ENCODE peak calls at places on chromosomes 16 and 17, in six cellular contexts. N is A549, X is psoas muscle, Q is esophagus squamous epithelium, H is AG04450, K is thoracic aorta. G is an unnamed sample.

GRCh38 chr17:75750661-75751423 is 14.2 kb downstream of the GALK1 start:
- DNase-seq in N (no peak), X (no peak), Q (no peak), H (no peak), K (no peak), G (no peak)

GRCh38 chr16:58636474-58636873 is 6.8 kb upstream of the CNOT1 start:
- DNase-seq in N (no peak), X (no peak), Q (no peak), H (no peak), K (no peak), G (no peak)

GRCh38 chr17:27497696-27498095 is 41.4 kb downstream of the KSR1 start:
- DNase-seq in N (no peak), X (no peak), Q (no peak), H (no peak), K (no peak), G (peak)

GRCh38 chr17:39150795-39151679 is at the start of gene PLXDC1:
- DNase-seq in N (no peak), X (no peak), Q (no peak), H (no peak), K (no peak), G (no peak)

GRCh38 chr17:64185101-64185500 is 55.2 kb upstream of the ERN1 start:
- DNase-seq in N (no peak), X (no peak), Q (no peak), H (no peak), K (no peak), G (no peak)

GRCh38 chr16:1333149-1333812 is at the start of gene BAIAP3:
- DNase-seq in N (peak), X (peak), Q (no peak), H (no peak), K (no peak), G (no peak)

GRCh38 chr16:49486350-49486749 is 112.7 kb downstream of the C16orf78 start:
- DNase-seq in N (no peak), X (no peak), Q (no peak), H (no peak), K (no peak), G (no peak)

GRCh38 chr16:63714876-63715275 is 1407.0 kb downstream of the CDH11 start:
- DNase-seq in N (no peak), X (no peak), Q (no peak), H (no peak), K (no peak), G (peak)

GRCh38 chr16:74650966-74651567 is 15.6 kb downstream of the RFWD3 start:
- DNase-seq in N (peak), X (no peak), Q (no peak), H (no peak), K (no peak), G (no peak)

GRCh38 chr17:78196712-78197111 is 9.6 kb downstream of the AFMID start:
- DNase-seq in N (no peak), X (no peak), Q (no peak), H (no peak), K (no peak), G (no peak)

GRCh38 chr17:58092101-58092796 is 9.0 kb downstream of the DYNLL2 start:
- DNase-seq in N (no peak), X (no peak), Q (no peak), H (no peak), K (no peak), G (no peak)

GRCh38 chr17:73343168-73343634 is 31.4 kb upstream of the CDC42EP4 start:
- DNase-seq in N (no peak), X (peak), Q (no peak), H (peak), K (no peak), G (no peak)

GRCh38 chr17:19417611-19418010 is 6.6 kb downstream of the RNF112 start:
- DNase-seq in N (no peak), X (no peak), Q (no peak), H (no peak), K (no peak), G (no peak)

GRCh38 chr17:37147301-37147812 is 198.6 kb downstream of the AATF start:
- DNase-seq in N (peak), X (no peak), Q (no peak), H (no peak), K (no peak), G (peak)

GRCh38 chr17:39711851-39712250 is 12.0 kb downstream of the ERBB2 start:
- DNase-seq in N (no peak), X (no peak), Q (no peak), H (no peak), K (no peak), G (no peak)

GRCh38 chr17:67993998-67994361 is 2.3 kb downstream of the C17orf58 start:
- DNase-seq in N (peak), X (no peak), Q (no peak), H (no peak), K (no peak), G (no peak)

GRCh38 chr17:40095944-40096791 is 4.2 kb downstream of the NR1D1 start:
- DNase-seq in N (no peak), X (peak), Q (peak), H (no peak), K (no peak), G (no peak)

GRCh38 chr17:38511126-38512108 is 83.2 kb downstream of the ARHGAP23 start:
- DNase-seq in N (no peak), X (no peak), Q (no peak), H (no peak), K (no peak), G (no peak)

GRCh38 chr16:56137269-56137668 is 54.0 kb upstream of the GNAO1 start:
- DNase-seq in N (no peak), X (no peak), Q (no peak), H (no peak), K (no peak), G (no peak)

GRCh38 chr16:56140645-56141044 is 50.6 kb upstream of the GNAO1 start:
- DNase-seq in N (no peak), X (no peak), Q (no peak), H (no peak), K (no peak), G (no peak)

DNA sequence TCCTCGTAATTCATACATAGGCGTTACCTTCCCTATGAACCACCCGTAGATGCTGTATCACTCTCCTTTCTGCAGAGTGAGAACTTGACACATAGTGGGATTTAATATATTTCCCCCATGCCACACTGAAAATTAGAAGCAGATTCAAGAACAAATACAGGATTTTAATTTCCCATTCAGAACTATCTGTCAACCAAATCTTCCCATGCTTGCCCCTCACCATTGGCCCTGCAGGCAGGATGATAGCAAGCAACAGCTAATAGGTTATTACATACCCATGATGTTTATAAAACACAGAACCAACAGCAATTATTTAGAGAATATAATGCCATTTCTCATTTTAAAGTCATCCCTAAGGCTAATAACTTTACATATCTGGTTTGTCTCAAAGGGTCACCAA is 55.0 kb upstream of the GNAO1 start:
- DNase-seq in N (no peak), X (no peak), Q (no peak), H (no peak), K (no peak), G (no peak)
- H3K4me3 ChIP-seq in N (no peak), X (no peak), Q (no peak), H (no peak), K (no peak), G (no peak)

DNA sequence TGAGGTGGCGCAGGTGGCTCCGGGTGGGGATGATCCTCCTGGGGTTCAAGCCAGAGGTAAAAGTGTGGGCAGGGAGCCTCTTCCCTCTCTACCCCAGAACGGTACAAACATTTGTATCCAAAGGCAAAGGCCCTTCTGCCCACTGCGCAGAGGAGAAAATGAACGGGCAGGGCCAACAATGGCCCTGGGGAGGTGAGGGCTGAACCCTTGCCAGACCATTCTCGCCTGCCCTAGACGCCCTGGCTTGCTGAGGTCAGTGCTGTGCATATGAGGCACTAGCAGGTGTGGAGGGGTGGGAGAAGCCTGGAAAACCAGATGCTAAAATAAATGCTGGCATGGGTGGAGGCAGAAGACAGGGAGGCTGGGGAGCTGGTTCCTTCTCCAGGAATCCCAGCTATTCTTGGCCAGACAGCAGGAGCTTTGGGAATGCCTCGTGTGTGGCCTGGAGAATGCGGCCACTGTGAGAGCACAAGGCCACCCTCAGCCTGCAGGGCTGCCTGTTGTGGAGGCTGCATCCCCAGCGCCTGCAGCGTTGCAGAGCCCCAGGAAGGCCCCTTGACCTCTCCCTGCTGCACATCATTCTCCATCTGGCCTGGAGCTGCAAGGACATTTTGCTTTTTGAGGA is 4.5 kb downstream of the C17orf50 start:
- DNase-seq in N (no peak), X (no peak), Q (no peak), H (no peak), K (no peak), G (no peak)
- H3K4me3 ChIP-seq in N (no peak), X (no peak), Q (no peak), H (no peak), K (no peak), G (no peak)

DNA sequence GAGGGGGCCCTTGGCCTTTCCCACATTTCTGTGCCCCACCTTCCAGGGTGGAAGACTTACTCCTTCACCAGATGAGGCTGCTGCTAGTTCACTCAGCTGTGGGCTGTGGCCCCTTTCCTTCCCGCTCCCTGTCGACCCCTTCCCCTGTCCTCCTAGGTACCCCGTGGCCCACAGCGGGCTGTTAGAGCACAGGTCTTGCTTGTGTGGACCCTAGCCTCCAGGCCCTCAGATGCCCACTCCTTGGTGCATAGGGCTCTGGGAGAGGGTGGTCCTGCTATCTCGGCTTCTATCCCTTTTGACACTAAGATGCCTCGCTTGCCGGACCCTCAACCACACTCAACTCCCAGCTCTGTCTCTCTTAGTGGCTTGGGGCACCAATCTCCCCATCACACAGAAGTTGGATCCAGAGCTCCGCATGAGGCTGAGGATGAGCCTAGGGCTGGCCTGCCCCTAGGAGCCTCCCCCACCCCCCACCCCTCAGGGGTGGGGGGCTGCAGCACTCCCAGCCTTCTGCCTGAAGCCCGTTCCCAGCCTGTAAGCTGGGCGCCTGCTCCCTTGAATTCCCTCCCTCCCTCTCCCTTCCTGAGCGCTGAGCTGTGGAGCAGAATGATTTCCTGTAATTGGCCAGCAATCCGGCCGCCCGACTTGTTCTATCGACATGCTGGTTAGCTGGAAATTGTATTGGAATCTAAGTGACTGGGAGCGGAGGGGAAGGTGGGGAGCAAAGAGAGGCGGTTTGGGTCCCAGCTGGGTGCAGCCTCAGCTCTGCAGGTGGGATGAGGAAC is 30.9 kb downstream of the DCAKD start:
- DNase-seq in N (no peak), X (peak), Q (no peak), H (no peak), K (no peak), G (no peak)
- H3K4me3 ChIP-seq in N (no peak), X (no peak), Q (no peak), H (no peak), K (no peak), G (no peak)

DNA sequence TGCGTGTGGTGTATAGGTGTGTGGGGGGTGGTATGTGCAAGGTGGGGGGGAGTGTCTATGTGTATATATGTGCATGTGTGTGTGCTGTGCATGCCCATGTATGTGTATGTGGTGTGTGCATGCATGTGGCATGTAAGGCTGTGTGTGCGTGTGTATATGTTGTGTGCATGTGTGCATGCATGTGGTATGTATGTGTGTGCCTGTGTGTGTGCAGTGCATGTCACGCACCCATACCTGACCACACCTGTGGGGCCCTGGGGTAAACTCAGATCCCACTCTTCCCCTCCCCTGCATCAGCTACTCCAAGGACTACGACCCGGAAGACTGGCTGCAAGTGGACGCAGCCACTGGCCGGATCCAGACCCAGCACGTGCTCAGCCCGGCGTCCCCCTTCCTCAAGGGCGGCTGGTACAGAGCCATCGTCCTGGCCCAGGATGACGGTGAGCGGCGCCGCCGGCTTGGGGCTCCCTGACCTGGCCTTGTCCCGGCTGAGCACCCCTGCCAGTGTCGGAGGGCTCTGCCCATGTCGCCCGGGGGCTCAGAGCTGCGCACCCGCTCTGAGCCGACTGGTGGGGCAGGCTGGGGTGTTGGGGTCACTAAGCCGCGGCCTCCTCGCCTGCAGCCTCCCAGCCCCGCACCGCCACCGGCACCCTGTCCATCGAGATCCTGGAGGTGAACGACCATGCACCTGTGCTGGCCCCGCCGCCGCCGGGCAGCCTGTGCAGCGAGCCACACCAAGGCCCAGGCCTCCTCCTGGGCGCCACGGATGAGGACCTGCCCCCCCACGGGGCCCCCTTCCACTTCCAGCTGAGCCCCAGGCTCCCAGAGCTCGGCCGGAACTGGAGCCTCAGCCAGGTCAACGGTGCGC is 9.1 kb downstream of the SLC22A31 start:
- DNase-seq in N (no peak), X (no peak), Q (no peak), H (no peak), K (no peak), G (no peak)
- H3K4me3 ChIP-seq in N (no peak), X (no peak), Q (no peak), H (peak), K (peak), G (peak)

GRCh38 chr17:56680676-56681075 is 87.2 kb downstream of the NOG start:
- DNase-seq in N (no peak), X (no peak), Q (no peak), H (no peak), K (no peak), G (no peak)

GRCh38 chr17:56679148-56679766 is 85.8 kb downstream of the NOG start:
- DNase-seq in N (peak), X (no peak), Q (no peak), H (no peak), K (no peak), G (no peak)

GRCh38 chr17:56678249-56679144 is 85.0 kb downstream of the NOG start:
- DNase-seq in N (no peak), X (no peak), Q (no peak), H (no peak), K (no peak), G (no peak)

GRCh38 chr17:56679767-56680422 is 86.4 kb downstream of the NOG start:
- DNase-seq in N (no peak), X (no peak), Q (no peak), H (no peak), K (no peak), G (no peak)

DNA sequence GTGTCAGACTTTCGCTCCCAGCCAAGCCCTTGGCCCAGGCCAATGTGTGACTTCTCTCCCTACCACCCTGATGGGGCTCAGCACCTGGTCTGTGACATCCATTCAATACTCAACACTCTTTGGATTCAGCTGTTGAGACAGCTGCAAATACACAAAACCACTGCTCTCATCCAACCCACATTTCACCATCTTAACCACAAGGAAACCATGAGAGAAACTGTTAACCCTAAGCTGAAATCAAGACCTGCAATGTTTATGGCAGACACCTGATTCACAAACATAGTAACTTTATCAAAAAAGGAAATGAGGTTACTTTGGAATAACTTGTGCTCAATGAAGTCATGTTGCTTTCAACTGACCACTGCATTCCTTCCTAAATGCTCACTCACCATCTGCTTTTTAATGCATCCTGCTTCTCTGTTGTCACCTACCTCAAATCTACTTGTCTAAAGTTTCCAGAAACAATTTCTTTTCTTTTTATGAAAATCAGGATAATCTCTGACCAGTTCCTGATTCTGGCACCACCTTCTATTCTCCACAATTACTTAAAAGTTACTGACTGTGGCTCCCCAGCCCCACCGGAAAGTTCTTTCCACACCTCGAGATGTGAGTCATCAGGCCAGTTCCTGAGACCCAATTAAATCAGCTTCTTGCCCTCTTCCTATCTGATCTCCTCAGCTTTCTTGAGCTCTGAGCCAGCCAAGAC is 88.2 kb downstream of the NOG start:
- DNase-seq in N (no peak), X (no peak), Q (no peak), H (peak), K (no peak), G (no peak)
- H3K4me3 ChIP-seq in N (no peak), X (no peak), Q (no peak), H (no peak), K (no peak), G (no peak)